ENCODE peak calls at places on chromosome 11, in eight cellular contexts. R, L, T, I, G, Z, H and O are unnamed samples.

GRCh38 chr11:61489833-61490585 is 18.5 kb upstream of the LRRC10B start:
- DNase-seq in T (no peak), Z (peak), I (no peak), L (peak), R (no peak), G (no peak), H (no peak), O (peak)

GRCh38 chr11:32136654-32137053 is 45.8 kb downstream of the RCN1 start:
- DNase-seq in R (no peak), T (no peak), G (no peak), Z (no peak), H (no peak), I (no peak), L (peak), O (no peak)

GRCh38 chr11:37532271-37532670 is 934.2 kb upstream of the RAG2 start:
- DNase-seq in Z (no peak), T (no peak), H (no peak), G (no peak), L (no peak), R (no peak), I (no peak), O (no peak)

GRCh38 chr11:9047986-9048522 is 43.3 kb downstream of the SCUBE2 start:
- DNase-seq in H (no peak), R (no peak), I (no peak), G (no peak), T (peak), Z (peak), L (peak), O (peak)

GRCh38 chr11:61699737-61700160 is 19.6 kb downstream of the DAGLA start:
- DNase-seq in T (no peak), R (no peak), Z (no peak), H (no peak), G (no peak), I (no peak), L (no peak), O (no peak)

GRCh38 chr11:3049430-3050243 is 7.6 kb downstream of the CARS1 start:
- DNase-seq in L (peak), Z (peak), H (peak), T (peak), R (peak), G (peak), I (no peak), O (peak)

GRCh38 chr11:66020618-66021357 is 5.5 kb downstream of the CATSPER1 start:
- DNase-seq in I (peak), R (peak), T (no peak), H (peak), L (peak), Z (peak), G (no peak), O (peak)

GRCh38 chr11:86615495-86615894 is 56.9 kb downstream of the ME3 start:
- DNase-seq in H (no peak), Z (no peak), G (no peak), I (no peak), R (no peak), T (no peak), L (no peak), O (no peak)

GRCh38 chr11:119852741-119853140 is 123.7 kb upstream of the NECTIN1 start:
- DNase-seq in I (no peak), H (no peak), T (no peak), Z (no peak), G (no peak), L (no peak), R (no peak), O (peak)

GRCh38 chr11:31325162-31325561 is 44.4 kb downstream of the DCDC1 start:
- DNase-seq in L (peak), T (no peak), Z (peak), G (no peak), R (no peak), H (no peak), I (no peak), O (no peak)

GRCh38 chr11:102798012-102798746 is at the start of gene MMP1:
- DNase-seq in H (no peak), G (no peak), T (no peak), I (no peak), L (peak), R (no peak), Z (peak), O (no peak)

GRCh38 chr11:73875380-73875779 is 1.3 kb downstream of the COA4 start:
- DNase-seq in G (no peak), Z (no peak), T (no peak), H (no peak), I (no peak), R (no peak), L (no peak), O (no peak)

GRCh38 chr11:35529971-35530495 is 4.6 kb upstream of the PAMR1 start:
- DNase-seq in L (peak), Z (peak), R (no peak), T (no peak), H (no peak), G (no peak), I (no peak), O (peak)

GRCh38 chr11:124674168-124674517 is 439 bp downstream of the SPA17 start:
- DNase-seq in H (no peak), T (no peak), G (no peak), R (no peak), I (no peak), L (no peak), Z (no peak), O (no peak)

GRCh38 chr11:1642288-1643145 is 12.9 kb downstream of the KRTAP5-5 start:
- DNase-seq in I (no peak), L (no peak), R (peak), Z (no peak), T (no peak), G (no peak), H (no peak), O (no peak)

GRCh38 chr11:1436468-1437030 is 46.8 kb downstream of the BRSK2 start:
- DNase-seq in R (no peak), H (no peak), G (no peak), L (no peak), Z (no peak), I (no peak), T (no peak), O (no peak)

GRCh38 chr11:60950933-60951610 is 904 bp downstream of the SLC15A3 start:
- DNase-seq in I (no peak), T (no peak), L (no peak), R (peak), Z (no peak), G (no peak), H (peak), O (no peak)

GRCh38 chr11:103649401-103649895 is 387.0 kb upstream of the DDI1 start:
- DNase-seq in Z (no peak), I (no peak), H (no peak), R (no peak), G (no peak), T (no peak), L (no peak), O (no peak)

GRCh38 chr11:125626381-125626950 is 1.5 kb downstream of the CHEK1 start:
- DNase-seq in I (peak), H (no peak), L (no peak), T (peak), G (peak), R (no peak), Z (peak), O (no peak)

GRCh38 chr11:93005239-93005638 is 35.8 kb downstream of the MTNR1B start:
- DNase-seq in G (no peak), H (no peak), T (no peak), R (no peak), Z (peak), I (no peak), L (peak), O (no peak)

GRCh38 chr11:133176748-133177147 is 355.6 kb downstream of the OPCML start:
- DNase-seq in R (no peak), L (no peak), H (no peak), G (no peak), Z (no peak), I (no peak), T (no peak), O (no peak)

GRCh38 chr11:116692318-116693106 is 80.3 kb downstream of the BUD13 start:
- DNase-seq in R (peak), G (no peak), I (no peak), T (no peak), L (no peak), H (no peak), Z (no peak), O (no peak)

GRCh38 chr11:10495464-10495786 is 40.4 kb downstream of the AMPD3 start:
- DNase-seq in I (no peak), R (no peak), T (no peak), H (no peak), Z (no peak), G (no peak), L (no peak), O (no peak)

GRCh38 chr11:27392715-27393114 is 29.7 kb upstream of the CCDC34 start:
- DNase-seq in R (no peak), H (no peak), T (no peak), Z (peak), I (no peak), G (no peak), L (peak), O (no peak)

GRCh38 chr11:65419773-65420481 is 2.7 kb upstream of the NEAT1 start:
- DNase-seq in T (peak), R (peak), G (no peak), L (peak), I (peak), Z (peak), H (peak), O (peak)

GRCh38 chr11:125387991-125388390 is 108.1 kb downstream of the FEZ1 start:
- DNase-seq in I (no peak), Z (no peak), H (no peak), G (no peak), R (peak), L (no peak), T (no peak), O (no peak)

GRCh38 chr11:120185678-120186407 is 25.0 kb upstream of the OAF start:
- DNase-seq in I (no peak), H (no peak), T (no peak), Z (no peak), R (peak), G (no peak), L (no peak), O (peak)

GRCh38 chr11:1751999-1752906 is 1.9 kb upstream of the IFITM10 start:
- DNase-seq in L (no peak), T (no peak), R (peak), I (no peak), Z (no peak), H (peak), G (no peak), O (no peak)

GRCh38 chr11:78265326-78265725 is 76.6 kb downstream of the USP35 start:
- DNase-seq in R (no peak), L (peak), H (no peak), T (no peak), Z (peak), G (no peak), I (no peak), O (no peak)

GRCh38 chr11:118610773-118611432 is 3.5 kb downstream of the PHLDB1 start:
- DNase-seq in T (no peak), Z (peak), I (peak), H (peak), G (peak), R (peak), L (peak), O (peak)

GRCh38 chr11:132123449-132123848 is 753.0 kb downstream of the NTM start:
- DNase-seq in H (no peak), I (no peak), Z (no peak), T (no peak), L (no peak), G (no peak), R (no peak), O (no peak)

GRCh38 chr11:99066609-99067008 is 45.9 kb downstream of the CNTN5 start:
- DNase-seq in R (no peak), I (no peak), Z (no peak), T (no peak), G (no peak), L (no peak), H (no peak), O (no peak)

GRCh38 chr11:102121329-102121728 is 11.1 kb downstream of the YAP1 start:
- DNase-seq in T (no peak), G (no peak), I (no peak), R (no peak), H (no peak), Z (peak), L (no peak), O (no peak)

GRCh38 chr11:27864046-27865025 is 164.1 kb upstream of the BDNF start:
- DNase-seq in R (no peak), T (no peak), G (no peak), L (no peak), I (no peak), Z (no peak), H (no peak), O (no peak)

GRCh38 chr11:16406226-16406625 is 49.9 kb upstream of the SOX6 start:
- DNase-seq in Z (peak), I (no peak), R (no peak), G (no peak), L (no peak), H (no peak), T (no peak), O (no peak)